ENCODE peak calls at places on chromosome 10, in four cellular contexts. G, M, Q and L are unnamed samples.
A peak's percentile ranks its signal among the peaks of the same experiment; 100 is the strongest.

GRCh38 chr10:114172776-114173555 is 1.0 kb downstream of the CCDC186 start:
- DNase-seq in G (no peak), Q (no peak), M (no peak), L (no peak)

GRCh38 chr10:63627376-63627775 is 106.2 kb downstream of the REEP3 start:
- DNase-seq in G (no peak), M (no peak), Q (no peak), L (no peak)

GRCh38 chr10:103949728-103950127 is 17.2 kb upstream of the SLK start:
- DNase-seq in Q (no peak), G (no peak), M (no peak), L (no peak)

GRCh38 chr10:99983280-99983988 is 26.3 kb downstream of the DNMBP start:
- DNase-seq in Q (peak; percentile 62), M (peak; percentile 38), G (peak; percentile 27), L (no peak)

GRCh38 chr10:93435621-93436385 is 46.3 kb downstream of the MYOF start:
- DNase-seq in Q (no peak), G (peak; percentile 35), M (peak; percentile 35), L (no peak)

GRCh38 chr10:114103286-114103685 is 59.6 kb downstream of the ADRB1 start:
- DNase-seq in M (peak; percentile 46), G (peak; percentile 20), Q (no peak), L (no peak)

GRCh38 chr10:132482090-132482489 is 55.5 kb upstream of the INPP5A start:
- DNase-seq in G (peak; percentile 34), Q (no peak), M (peak; percentile 44), L (no peak)

GRCh38 chr10:665579-666091 is 23.8 kb downstream of the DIP2C start:
- DNase-seq in Q (peak; percentile 67), M (no peak), G (peak; percentile 65), L (no peak)

GRCh38 chr10:470339-471003 is 219.0 kb downstream of the DIP2C start:
- DNase-seq in M (no peak), Q (no peak), G (no peak), L (peak; percentile 79)

GRCh38 chr10:132164801-132165278 is 21.9 kb upstream of the DPYSL4 start:
- DNase-seq in Q (no peak), G (no peak), M (peak; percentile 35), L (no peak)

GRCh38 chr10:88116491-88116890 is 253.1 kb downstream of the PTEN start:
- DNase-seq in G (no peak), M (no peak), Q (no peak), L (no peak)

GRCh38 chr10:72126184-72126871 is 38.0 kb upstream of the SPOCK2 start:
- DNase-seq in G (peak; percentile 22), M (peak; percentile 29), Q (no peak), L (no peak)

GRCh38 chr10:16674147-16674703 is 143.0 kb downstream of the RSU1 start:
- DNase-seq in M (no peak), Q (no peak), G (no peak), L (no peak)

GRCh38 chr10:9845075-9845474 is 1172.6 kb upstream of the CELF2 start:
- DNase-seq in M (no peak), G (no peak), Q (no peak), L (no peak)

GRCh38 chr10:4758256-4758655 is 67.8 kb upstream of the AKR1E2 start:
- DNase-seq in M (no peak), Q (no peak), G (no peak), L (no peak)

GRCh38 chr10:131231965-131232541 is 79.5 kb downstream of the TCERG1L start:
- DNase-seq in Q (no peak), M (no peak), G (no peak), L (no peak)

DNA sequence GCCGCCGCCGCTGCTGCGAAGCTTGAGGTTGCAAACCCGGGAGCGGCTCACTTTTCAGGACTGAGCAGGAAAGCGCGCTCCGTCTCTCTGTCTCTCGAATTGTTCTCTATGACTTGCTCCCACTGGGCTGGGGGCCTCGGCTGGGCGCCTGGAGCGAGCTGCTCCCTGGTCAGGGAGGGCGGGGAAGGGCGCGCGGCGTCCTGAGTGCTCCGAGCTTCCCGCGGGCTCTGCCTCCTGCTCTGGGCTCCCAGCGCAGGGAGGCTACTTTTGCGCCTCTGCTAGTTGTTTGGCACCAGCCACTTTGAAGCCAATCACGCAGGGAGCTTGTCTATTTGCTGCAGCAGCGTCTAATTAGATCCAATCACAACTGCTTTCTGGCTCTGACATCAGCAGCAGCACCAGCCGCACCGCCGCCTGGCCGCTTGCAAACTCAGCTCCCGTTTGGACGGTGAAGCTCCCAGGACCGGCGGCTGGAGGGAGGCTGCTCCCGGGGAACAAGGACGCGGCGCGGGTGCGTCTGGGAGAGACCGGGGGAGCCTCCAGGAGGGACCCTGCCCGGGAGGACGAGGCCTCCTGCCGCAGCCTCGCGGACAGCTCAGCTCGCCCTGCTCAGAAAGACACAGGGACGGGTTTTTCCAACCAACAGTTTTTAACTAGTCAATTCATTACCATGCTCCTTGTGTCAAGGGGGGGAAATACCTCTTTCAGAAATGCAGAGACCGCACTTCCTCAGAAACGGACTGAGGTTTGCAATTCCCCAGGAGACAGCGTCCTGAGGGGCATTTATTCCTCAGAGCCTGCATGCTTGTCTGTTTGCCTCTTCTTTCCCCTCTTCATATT is at the start of gene ADARB2:
- DNase-seq in M (no peak), G (peak; percentile 42), Q (no peak), L (no peak)
- TF ChIP-seq CTCF in M (no peak), G (no peak), Q (no peak), L (no peak)

GRCh38 chr10:89475567-89475966 is 59.8 kb downstream of the SLC16A12 start:
- DNase-seq in M (peak; percentile 70), G (no peak), Q (no peak), L (no peak)

GRCh38 chr10:89475137-89475536 is 60.3 kb downstream of the SLC16A12 start:
- DNase-seq in Q (no peak), M (no peak), G (no peak), L (no peak)

GRCh38 chr10:89478085-89478738 is 57.2 kb downstream of the SLC16A12 start:
- DNase-seq in G (no peak), M (no peak), Q (no peak), L (no peak)

GRCh38 chr10:89476150-89476549 is 59.2 kb downstream of the SLC16A12 start:
- DNase-seq in Q (no peak), M (no peak), G (no peak), L (no peak)

DNA sequence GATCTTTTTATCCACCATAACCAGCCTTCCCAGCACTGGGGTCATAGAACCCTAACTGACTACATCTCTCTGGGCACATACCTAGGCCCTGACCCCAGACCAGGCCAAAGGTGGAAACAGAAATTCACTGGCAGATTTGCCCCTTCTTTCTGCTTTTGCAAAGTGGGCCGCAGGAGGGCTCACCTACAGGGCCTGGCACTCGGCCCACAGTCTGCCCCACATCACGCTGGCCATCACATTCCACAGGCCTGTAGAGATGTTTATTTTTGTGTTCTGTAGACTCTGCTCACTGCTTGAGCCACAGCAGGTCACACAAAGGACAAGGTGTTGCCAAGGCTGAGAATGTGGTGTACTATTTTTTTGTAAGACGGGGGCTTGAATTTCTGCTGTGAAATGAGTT is 58.7 kb downstream of the SLC16A12 start:
- DNase-seq in Q (no peak), M (peak; percentile 39), G (peak; percentile 23), L (no peak)
- H3K4me1 ChIP-seq in Q (peaks cover 4% of the 10 kb centered on the region), M (peaks cover 47% of the 10 kb centered on the region), G (peaks cover 56% of the 10 kb centered on the region), L (no peaks in the 10 kb centered on the region)

GRCh38 chr10:123140983-123141390 is 5.2 kb downstream of the HMX3 start:
- DNase-seq in Q (no peak), G (no peak), M (no peak), L (no peak)

GRCh38 chr10:123143825-123144168 is 4.1 kb upstream of the HMX2 start:
- DNase-seq in Q (no peak), M (no peak), G (no peak), L (no peak)

GRCh38 chr10:123143162-123143824 is 4.6 kb upstream of the HMX2 start:
- DNase-seq in Q (no peak), M (no peak), G (no peak), L (no peak)

GRCh38 chr10:123141791-123142700 is 5.9 kb upstream of the HMX2 start:
- DNase-seq in G (no peak), Q (no peak), M (no peak), L (no peak)

GRCh38 chr10:123142701-123143161 is 5.2 kb upstream of the HMX2 start:
- DNase-seq in Q (no peak), G (no peak), M (no peak), L (no peak)
- H3K4me3 ChIP-seq in Q (no peak overlapping the region), G (no peak overlapping the region), M (no peak overlapping the region), L (peak overlapping the region; percentile 4)

GRCh38 chr10:14478201-14478600 is 147.5 kb upstream of the FRMD4A start:
- DNase-seq in Q (no peak), G (peak; percentile 68), M (no peak), L (no peak)

GRCh38 chr10:14476641-14477407 is 146.1 kb upstream of the FRMD4A start:
- DNase-seq in Q (no peak), M (no peak), G (no peak), L (no peak)

GRCh38 chr10:14477408-14477710 is 146.6 kb upstream of the FRMD4A start:
- DNase-seq in Q (no peak), G (no peak), M (no peak), L (no peak)

GRCh38 chr10:14481014-14481413 is 150.3 kb upstream of the FRMD4A start:
- DNase-seq in M (no peak), G (no peak), Q (no peak), L (no peak)

DNA sequence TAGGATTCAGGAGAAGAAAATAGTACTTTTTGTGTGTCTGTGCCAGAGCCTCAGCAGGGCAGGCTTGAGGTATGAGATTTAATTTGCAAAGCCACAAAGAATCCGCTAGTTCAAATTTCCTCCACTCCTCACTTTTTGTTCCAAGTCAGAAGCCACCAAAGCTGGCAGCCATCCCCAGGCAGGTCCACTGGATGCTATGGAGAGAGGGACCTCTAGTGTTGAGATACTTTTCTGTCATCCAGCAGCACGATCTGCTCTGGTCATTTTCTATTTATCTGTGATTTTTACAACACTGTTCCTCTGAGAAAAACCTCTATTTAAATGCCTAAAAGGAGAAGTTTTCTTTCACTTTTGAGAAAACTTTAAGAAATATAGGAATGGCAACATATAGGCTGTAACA is 147.9 kb upstream of the FRMD4A start:
- DNase-seq in Q (peak; percentile 78), G (peak; percentile 89), M (no peak), L (no peak)
- TF ChIP-seq CTCF in Q (peak; percentile 65), G (peak; percentile 90), M (peak; percentile 55), L (no peak)

DNA sequence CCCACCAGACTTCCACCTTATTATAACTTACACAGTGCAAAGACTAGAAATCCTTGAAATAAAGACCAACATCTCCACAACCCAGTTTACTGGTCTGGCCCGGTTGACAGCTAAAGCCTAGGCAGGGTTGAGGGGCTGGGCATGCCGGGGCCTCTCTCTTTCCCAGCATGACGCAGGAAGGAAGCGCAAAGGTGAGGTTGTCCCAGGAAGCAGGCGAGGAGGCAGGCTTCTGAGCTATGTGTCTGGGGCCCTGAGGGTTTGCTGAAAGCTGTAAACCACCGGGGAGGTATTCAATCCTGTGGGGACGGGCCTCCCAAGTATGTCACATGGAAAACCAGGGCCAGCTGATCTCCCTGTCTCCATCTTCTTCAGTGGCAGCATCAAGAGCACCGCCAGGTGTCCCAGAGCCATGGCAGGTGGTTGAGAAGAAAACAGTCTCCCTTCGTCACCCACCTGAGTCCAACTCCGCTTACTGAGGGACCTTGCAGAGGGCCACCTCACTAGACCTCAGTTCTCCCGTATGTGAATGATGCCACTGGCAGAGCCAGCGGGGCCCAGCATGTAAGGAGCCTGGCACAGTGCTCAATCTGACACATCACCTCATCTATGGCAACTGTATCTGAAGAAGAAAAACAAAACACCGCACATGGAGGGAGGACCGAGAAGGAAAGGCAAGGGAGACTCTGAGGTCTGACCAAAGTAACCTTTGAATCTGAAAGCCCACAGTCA is 49.5 kb downstream of the FAM53B start:
- DNase-seq in Q (no peak), G (no peak), M (no peak), L (no peak)
- H3K4me1 ChIP-seq in Q (peaks cover 16% of the 10 kb centered on the region), G (peaks cover 13% of the 10 kb centered on the region), M (no peaks in the 10 kb centered on the region), L (peaks cover 65% of the 10 kb centered on the region)